ENCODE peak calls at places on chromosomes 1 and 21, in ten cellular contexts. R, L, M, B, Q, S, T, N, F and U are unnamed samples. For H3K9me3, H3K4me1 and H3K27me3, the result is how much of the 10 kb centered on the place peaks cover.

GRCh38 chr1:25612421-25612820 is 4.2 kb upstream of the MAN1C1 start:
- DNase-seq in R (no peak), Q (no peak), N (no peak), T (no peak), L (no peak), S (no peak), F (no peak), M (no peak), B (no peak), U (no peak)

GRCh38 chr1:150613061-150613920 is 16.1 kb downstream of the ENSA start:
- DNase-seq in S (peak), F (peak), L (peak), Q (no peak), B (no peak), M (peak), T (no peak), N (peak), R (no peak), U (no peak)

GRCh38 chr1:209884665-209885117 is 53.3 kb upstream of the SYT14 start:
- DNase-seq in B (no peak), F (peak), L (peak), T (no peak), R (no peak), Q (no peak), M (peak), S (peak), N (peak), U (no peak)

GRCh38 chr1:58785424-58786058 is 1.7 kb upstream of the JUN start:
- DNase-seq in B (peak), S (peak), T (peak), N (no peak), L (peak), F (peak), Q (peak), M (peak), R (peak), U (peak)

GRCh38 chr1:168092566-168093355 is 44.0 kb downstream of the GPR161 start:
- DNase-seq in F (no peak), R (peak), Q (no peak), B (no peak), T (peak), N (peak), M (no peak), S (peak), L (no peak), U (peak)

GRCh38 chr1:198678301-198678836 is 39.5 kb downstream of the PTPRC start:
- DNase-seq in T (peak), Q (no peak), M (no peak), R (no peak), S (peak), F (no peak), B (no peak), N (no peak), L (peak), U (no peak)

GRCh38 chr1:6348511-6349191 is 44.9 kb downstream of the ACOT7 start:
- DNase-seq in N (no peak), S (peak), R (no peak), Q (peak), F (no peak), T (peak), L (peak), B (no peak), M (no peak), U (no peak)

GRCh38 chr1:89590341-89591080 is 42.4 kb upstream of the LRRC8C start:
- DNase-seq in N (no peak), B (no peak), Q (no peak), F (no peak), M (no peak), S (no peak), R (no peak), T (no peak), L (no peak), U (no peak)

GRCh38 chr21:42574234-42575027 is 60.8 kb downstream of the SLC37A1 start:
- DNase-seq in B (peak), S (peak), M (no peak), R (peak), N (no peak), Q (no peak), T (no peak), L (no peak), F (no peak), U (no peak)

GRCh38 chr1:117682372-117682771 is 76.5 kb downstream of the TENT5C start:
- DNase-seq in M (no peak), F (no peak), Q (peak), R (no peak), T (no peak), L (no peak), N (no peak), B (no peak), S (no peak), U (no peak)

GRCh38 chr1:66489146-66489545 is 44.8 kb upstream of the SGIP1 start:
- DNase-seq in Q (no peak), B (no peak), M (no peak), S (peak), N (no peak), L (peak), R (no peak), T (no peak), F (no peak), U (no peak)

GRCh38 chr21:40245021-40245420 is 377.8 kb downstream of the PCP4 start:
- DNase-seq in R (no peak), F (no peak), L (no peak), N (no peak), M (no peak), S (no peak), Q (no peak), B (no peak), T (no peak), U (no peak)

GRCh38 chr1:93015590-93015989 is 54.3 kb upstream of the DIPK1A start:
- DNase-seq in S (peak), T (no peak), L (peak), B (no peak), N (no peak), Q (no peak), M (no peak), F (no peak), R (no peak), U (no peak)

GRCh38 chr1:47722101-47722500 is 275.1 kb downstream of the TRABD2B start:
- DNase-seq in B (no peak), T (no peak), R (no peak), N (no peak), S (no peak), F (no peak), Q (no peak), L (no peak), M (no peak), U (no peak)

GRCh38 chr1:219465247-219466093 is 147.4 kb downstream of the ZC3H11B start:
- DNase-seq in R (no peak), T (no peak), M (no peak), S (peak), B (no peak), N (no peak), L (peak), Q (no peak), F (no peak), U (no peak)

GRCh38 chr1:51423098-51423821 is 92.9 kb upstream of the TTC39A start:
- DNase-seq in B (no peak), R (no peak), M (no peak), N (no peak), S (peak), L (no peak), Q (no peak), F (no peak), T (peak), U (peak)

GRCh38 chr1:93717639-93718038 is 36.0 kb upstream of the BCAR3 start:
- DNase-seq in B (no peak), R (no peak), F (no peak), L (no peak), M (no peak), T (no peak), Q (no peak), S (no peak), N (no peak), U (no peak)

GRCh38 chr1:205440476-205441317 is 15.1 kb downstream of the BLACAT1 start:
- DNase-seq in M (peak), R (peak), N (peak), B (peak), T (peak), F (peak), Q (no peak), L (peak), S (peak), U (no peak)

GRCh38 chr1:182297312-182297711 is 94.3 kb downstream of the GLUL start:
- DNase-seq in B (no peak), R (no peak), L (no peak), M (no peak), N (no peak), S (no peak), T (no peak), F (no peak), Q (no peak), U (no peak)

GRCh38 chr1:206962269-206962668 is 8.0 kb downstream of the FCAMR start:
- DNase-seq in T (no peak), M (no peak), Q (no peak), N (no peak), S (no peak), L (no peak), R (no peak), F (no peak), B (no peak), U (no peak)

GRCh38 chr1:9890224-9890731 is 19.8 kb downstream of the CTNNBIP1 start:
- DNase-seq in T (peak), L (peak), B (no peak), M (no peak), F (peak), R (peak), S (peak), Q (peak), N (peak), U (peak)

GRCh38 chr1:31421404-31422040 is 8.5 kb downstream of the SERINC2 start:
- DNase-seq in R (no peak), B (no peak), N (no peak), M (no peak), L (no peak), T (peak), F (no peak), S (peak), Q (no peak), U (peak)

GRCh38 chr1:87325982-87326738 is 2.5 kb upstream of the LMO4 start:
- DNase-seq in R (peak), M (peak), Q (no peak), L (peak), S (peak), N (no peak), T (peak), B (no peak), F (peak), U (peak)

GRCh38 chr1:102434421-102434820 is 437.7 kb upstream of the OLFM3 start:
- DNase-seq in N (peak), S (no peak), M (no peak), L (no peak), T (peak), B (no peak), Q (no peak), F (peak), R (no peak), U (peak)

GRCh38 chr1:114250683-114251572 is 97.3 kb upstream of the SYT6 start:
- DNase-seq in N (no peak), F (no peak), S (no peak), M (no peak), B (no peak), R (no peak), L (no peak), T (no peak), Q (peak), U (no peak)

GRCh38 chr1:43171312-43171875 is 696 bp downstream of the EBNA1BP2 start:
- DNase-seq in R (peak), N (no peak), B (no peak), Q (no peak), S (peak), F (no peak), T (peak), M (no peak), L (no peak), U (no peak)

GRCh38 chr21:26982767-26983166 is 15.9 kb upstream of the ADAMTS5 start:
- DNase-seq in S (peak), Q (no peak), F (no peak), L (peak), M (no peak), N (no peak), T (no peak), B (no peak), R (no peak), U (no peak)

GRCh38 chr21:25997788-25998611 is 172.6 kb downstream of the APP start:
- DNase-seq in L (no peak), B (no peak), R (peak), M (no peak), T (peak), Q (no peak), S (no peak), F (peak), N (peak), U (peak)

GRCh38 chr1:153260980-153261792 is 1.7 kb downstream of the LORICRIN start:
- DNase-seq in N (no peak), M (no peak), L (peak), T (no peak), Q (peak), R (no peak), F (no peak), B (peak), S (peak), U (peak)

DNA sequence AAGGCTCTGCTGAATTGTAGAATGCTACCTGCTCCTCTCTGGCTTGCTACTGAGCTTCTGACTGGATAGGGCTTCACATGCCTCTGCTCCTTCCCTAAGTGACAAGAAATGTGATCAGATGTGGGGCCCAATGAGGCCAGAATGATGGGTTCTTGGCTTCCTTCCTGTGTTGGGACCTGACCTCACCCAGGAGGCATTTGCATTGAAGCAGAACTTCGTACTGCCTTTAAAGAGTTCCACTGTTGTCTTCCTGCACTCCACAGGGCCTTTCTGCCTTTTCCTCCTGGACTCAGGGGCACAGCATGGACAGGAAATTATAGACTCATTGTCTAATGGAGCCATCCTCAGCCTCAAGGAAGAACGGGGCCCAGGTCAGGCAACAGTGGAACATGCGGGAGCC is 14.3 kb downstream of the ZNF670 start:
- DNase-seq in R (no peak), T (no peak), F (no peak), Q (no peak), S (no peak), L (no peak), N (no peak), B (no peak), M (no peak), U (no peak)
- H3K9me3 ChIP-seq in R (under half), T (under half), F (under half), Q (under half), S (under half), L (under half), N (under half), B (under half), M (under half), U (under half)

GRCh38 chr1:46188295-46189030 is 9.8 kb downstream of the POMGNT1 start:
- DNase-seq in R (no peak), T (no peak), M (no peak), N (no peak), Q (no peak), S (no peak), B (no peak), F (no peak), L (no peak), U (no peak)
- H3K4me1 ChIP-seq in R (under half), T (under half), M (under half), N (under half), Q (under half), S (under half), B (under half), F (under half), L (under half), U (under half)

GRCh38 chr1:228647523-228648444 is 87.5 kb upstream of the RHOU start:
- DNase-seq in B (peak), S (peak), T (peak), L (peak), Q (peak), R (peak), M (peak), F (peak), N (peak), U (peak)
- H3K27me3 ChIP-seq in B (half or more), S (under half), T (half or more), L (under half), Q (half or more), R (under half), M (half or more), F (under half), N (under half), U (under half)

GRCh38 chr1:109643385-109644230 is 12.3 kb upstream of the GSTM4 start:
- DNase-seq in B (peak), T (peak), M (peak), F (peak), S (peak), Q (peak), R (peak), N (peak), L (peak), U (peak)
- H3K9me3 ChIP-seq in B (under half), T (under half), M (under half), F (under half), S (under half), Q (under half), R (under half), N (under half), L (under half), U (under half)

DNA sequence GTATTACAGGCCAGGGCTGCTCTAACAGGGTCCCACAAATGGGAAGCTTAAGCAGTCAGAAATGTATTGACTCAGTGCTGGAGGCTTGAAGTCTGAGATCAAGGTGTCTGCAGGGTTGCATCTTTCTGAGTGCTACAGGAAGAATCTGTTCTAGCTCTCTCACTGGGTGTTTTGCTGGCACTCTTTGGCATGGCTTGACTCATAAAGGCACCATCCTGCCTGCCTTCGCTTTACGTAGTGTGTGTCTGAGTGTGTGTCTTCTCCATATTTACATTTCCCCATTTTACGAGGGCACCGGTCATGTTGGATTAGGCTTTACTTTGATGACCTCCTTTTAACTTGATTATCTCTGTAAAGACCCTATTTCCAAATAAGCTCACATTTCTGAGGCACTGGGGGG is 48.4 kb upstream of the IGSF21 start:
- DNase-seq in L (no peak), R (no peak), S (no peak), N (no peak), Q (no peak), F (no peak), B (no peak), T (no peak), M (no peak), U (no peak)
- H3K4me1 ChIP-seq in L (under half), R (under half), S (under half), N (under half), Q (under half), F (under half), B (under half), T (under half), M (under half), U (under half)

GRCh38 chr1:39113109-39113743 is 87.1 kb downstream of the NDUFS5 start:
- DNase-seq in L (no peak), R (no peak), M (no peak), B (no peak), S (no peak), N (no peak), Q (no peak), F (no peak), T (no peak), U (no peak)

GRCh38 chr1:39110325-39110851 is 84.2 kb downstream of the NDUFS5 start:
- DNase-seq in N (no peak), R (no peak), B (no peak), T (no peak), L (peak), F (no peak), M (peak), S (peak), Q (no peak), U (no peak)

GRCh38 chr1:39107891-39108290 is 81.7 kb downstream of the NDUFS5 start:
- DNase-seq in S (no peak), L (no peak), B (no peak), M (no peak), R (no peak), Q (no peak), F (no peak), N (no peak), T (no peak), U (no peak)

GRCh38 chr1:39109653-39110052 is 83.5 kb downstream of the NDUFS5 start:
- DNase-seq in L (no peak), N (no peak), S (no peak), T (no peak), F (no peak), M (no peak), B (no peak), Q (no peak), R (no peak), U (no peak)

GRCh38 chr1:39110882-39111281 is 84.7 kb downstream of the NDUFS5 start:
- DNase-seq in S (peak), Q (no peak), R (no peak), M (no peak), N (no peak), L (peak), B (no peak), F (no peak), T (no peak), U (no peak)
- H3K27me3 ChIP-seq in S (under half), Q (under half), R (under half), M (under half), N (under half), L (under half), B (under half), F (under half), T (under half), U (under half)

GRCh38 chr1:228311091-228311490 is 95.5 kb downstream of the TRIM11 start:
- DNase-seq in Q (no peak), R (no peak), L (no peak), F (no peak), T (no peak), N (no peak), M (no peak), B (peak), S (no peak), U (no peak)

GRCh38 chr1:228313536-228314277 is 92.9 kb downstream of the TRIM11 start:
- DNase-seq in R (no peak), N (no peak), Q (peak), F (no peak), T (no peak), L (no peak), S (no peak), B (peak), M (no peak), U (no peak)

GRCh38 chr1:228310162-228310792 is 96.4 kb downstream of the TRIM11 start:
- DNase-seq in F (no peak), B (no peak), L (no peak), S (no peak), M (no peak), Q (no peak), N (no peak), R (no peak), T (no peak), U (no peak)

GRCh38 chr1:228314315-228314657 is 92.3 kb downstream of the TRIM11 start:
- DNase-seq in N (no peak), R (no peak), M (no peak), B (no peak), F (no peak), T (no peak), S (no peak), Q (peak), L (no peak), U (no peak)

GRCh38 chr1:228312091-228312764 is 94.4 kb downstream of the TRIM11 start:
- DNase-seq in S (no peak), F (no peak), M (no peak), N (no peak), R (no peak), B (peak), T (no peak), Q (no peak), L (no peak), U (no peak)
- H3K9me3 ChIP-seq in S (under half), F (under half), M (under half), N (under half), R (under half), B (under half), T (under half), Q (under half), L (under half), U (under half)

DNA sequence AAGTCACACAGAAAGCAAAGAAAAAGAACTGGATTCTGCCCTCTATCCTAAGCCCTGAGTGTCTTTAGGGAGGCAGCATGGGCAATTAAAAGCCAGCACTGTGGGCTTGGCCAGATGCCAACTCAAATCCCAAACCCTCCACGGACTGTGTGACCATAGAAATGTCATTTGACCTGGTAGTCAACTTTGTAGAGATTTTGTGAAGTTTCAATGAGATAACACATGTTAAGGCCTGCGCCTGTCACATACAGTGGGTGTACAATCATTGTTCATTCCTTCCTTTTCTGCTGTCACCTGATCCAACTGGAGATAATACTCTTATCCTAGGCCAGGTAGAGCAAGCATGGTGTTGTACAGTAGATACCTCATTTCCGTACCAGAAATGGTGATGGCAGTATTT is 54.2 kb downstream of the TMEM53 start:
- DNase-seq in L (no peak), Q (no peak), N (no peak), R (no peak), B (no peak), T (no peak), M (no peak), S (no peak), F (no peak), U (no peak)
- H3K4me1 ChIP-seq in L (under half), Q (under half), N (under half), R (under half), B (under half), T (under half), M (under half), S (under half), F (under half), U (under half)

GRCh38 chr21:45436371-45437040 is 31.5 kb downstream of the COL18A1 start:
- DNase-seq in Q (no peak), B (no peak), S (no peak), M (no peak), N (no peak), L (no peak), R (no peak), F (no peak), T (no peak), U (no peak)

GRCh38 chr21:45433301-45433700 is 28.3 kb downstream of the COL18A1 start:
- DNase-seq in N (no peak), B (no peak), R (no peak), L (no peak), M (no peak), Q (no peak), F (no peak), T (no peak), S (no peak), U (no peak)

GRCh38 chr21:45435405-45435981 is 30.5 kb downstream of the COL18A1 start:
- DNase-seq in L (no peak), N (no peak), Q (no peak), M (no peak), T (no peak), B (no peak), F (no peak), S (no peak), R (no peak), U (no peak)

GRCh38 chr21:45433911-45434644 is 29.1 kb downstream of the COL18A1 start:
- DNase-seq in S (no peak), L (no peak), N (no peak), B (no peak), R (no peak), Q (no peak), F (no peak), T (no peak), M (no peak), U (no peak)

GRCh38 chr21:45434645-45435217 is 29.8 kb downstream of the COL18A1 start:
- DNase-seq in B (no peak), Q (no peak), S (no peak), F (no peak), N (no peak), L (no peak), R (no peak), M (no peak), T (no peak), U (no peak)
- H3K27me3 ChIP-seq in B (under half), Q (under half), S (under half), F (under half), N (under half), L (under half), R (under half), M (under half), T (under half), U (under half)